ENCODE peak calls at places on chromosomes 13 and 19, in seven cellular contexts. P is HCT116; U is SHP77; N is heart left ventricle; M is NCI-H1694; E is iris pigment epithelial cell; O is stimulated activated effector memory CD8-positive, alpha-beta T cell treated with anti-CD3 and anti-CD28 coated beads, Interleukin-12 subunit alpha, Interleukin-12 subunit beta, amount 100 ng/mL, for 72 hours. T is an unnamed sample.

GRCh38 chr19:34508540-34508939 is 27.0 kb downstream of the WTIP start:
- DNase-seq in U (no peak), E (no peak), P (no peak), O (no peak), M (no peak), N (no peak), T (no peak)

GRCh38 chr13:48532473-48533206 is at the start of gene RCBTB2:
- DNase-seq in N (peak), O (peak), M (peak), P (peak), E (peak), U (peak), T (peak)

GRCh38 chr13:111916201-111916600 is 150.7 kb upstream of the SOX1 start:
- DNase-seq in E (no peak), O (no peak), P (no peak), N (no peak), M (no peak), U (no peak), T (no peak)

GRCh38 chr13:112727581-112727980 is 37.7 kb downstream of the ATP11A start:
- DNase-seq in M (no peak), U (no peak), O (no peak), E (no peak), P (no peak), N (no peak), T (no peak)

GRCh38 chr19:9151367-9151766 is 11.2 kb downstream of the ZNF317 start:
- DNase-seq in U (no peak), E (no peak), O (no peak), N (no peak), P (no peak), M (no peak), T (no peak)

GRCh38 chr13:51243832-51244231 is 21.6 kb downstream of the FAM124A start:
- DNase-seq in P (no peak), O (no peak), U (no peak), E (no peak), N (no peak), M (no peak), T (no peak)

GRCh38 chr19:31772915-31773314 is 423.7 kb upstream of the TSHZ3 start:
- DNase-seq in O (no peak), E (no peak), U (no peak), M (no peak), N (no peak), P (no peak), T (no peak)

GRCh38 chr13:101219609-101220265 is 196.6 kb downstream of the NALCN start:
- DNase-seq in M (no peak), N (no peak), E (no peak), P (no peak), O (no peak), U (no peak), T (no peak)

GRCh38 chr13:36030670-36031331 is 100.4 kb downstream of the DCLK1 start:
- DNase-seq in O (no peak), M (no peak), N (no peak), E (peak), U (no peak), P (no peak), T (peak)

GRCh38 chr19:18906605-18907519 is 10.9 kb upstream of the CERS1 start:
- DNase-seq in O (no peak), E (no peak), M (no peak), N (no peak), P (no peak), U (no peak), T (no peak)

GRCh38 chr13:42569576-42570344 is 4.2 kb upstream of the TNFSF11 start:
- DNase-seq in E (no peak), U (no peak), N (no peak), M (no peak), P (no peak), O (no peak), T (no peak)

GRCh38 chr13:46593403-46593802 is 40.4 kb downstream of the LRCH1 start:
- DNase-seq in O (peak), E (no peak), M (no peak), U (no peak), N (no peak), P (no peak), T (no peak)

GRCh38 chr13:46756977-46757376 is 40.0 kb downstream of the ESD start:
- DNase-seq in N (no peak), M (no peak), U (no peak), E (peak), O (no peak), P (no peak), T (no peak)

GRCh38 chr19:47755762-47756626 is 10.6 kb downstream of the NOP53 start:
- DNase-seq in P (no peak), M (no peak), O (no peak), N (no peak), E (no peak), U (no peak), T (no peak)

GRCh38 chr19:39943586-39943985 is 9.2 kb upstream of the FCGBP start:
- DNase-seq in O (no peak), P (no peak), U (no peak), N (no peak), E (no peak), M (no peak), T (no peak)

T was measured in astrocyte.